ENCODE peak calls at places on chromosomes 12 and 14, in nine cellular contexts. One of them, this sample, is unnamed.

GRCh38 chr12:132840536-132840935 is 11.9 kb upstream of the GOLGA3 start:
- DNase-seq in suprapubic skin: no peak
- DNase-seq in T-helper 2 cell: no peak
- DNase-seq in stimulated activated naive CD4-positive, alpha-beta T cell: no peak
- DNase-seq in HEK293T: no peak
- DNase-seq in progenitor cell of endocrine pancreas: no peak
- DNase-seq in GM04504: no peak
- DNase-seq in HT1080: no peak
- DNase-seq in left colon: no peak
- DNase-seq in this sample: no peak

GRCh38 chr12:59036973-59037807 is 116.9 kb upstream of the LRIG3 start:
- DNase-seq in suprapubic skin: no peak
- DNase-seq in T-helper 2 cell: no peak
- DNase-seq in stimulated activated naive CD4-positive, alpha-beta T cell: no peak
- DNase-seq in HEK293T: no peak
- DNase-seq in progenitor cell of endocrine pancreas: no peak
- DNase-seq in GM04504: no peak
- DNase-seq in HT1080: peak
- DNase-seq in left colon: no peak
- DNase-seq in this sample: no peak

GRCh38 chr14:99143793-99144192 is 128.2 kb downstream of the BCL11B start:
- DNase-seq in suprapubic skin: peak
- DNase-seq in T-helper 2 cell: no peak
- DNase-seq in stimulated activated naive CD4-positive, alpha-beta T cell: no peak
- DNase-seq in HEK293T: no peak
- DNase-seq in progenitor cell of endocrine pancreas: no peak
- DNase-seq in GM04504: no peak
- DNase-seq in HT1080: no peak
- DNase-seq in left colon: no peak
- DNase-seq in this sample: no peak

GRCh38 chr12:40331886-40332285 is 107.1 kb downstream of the LRRK2 start:
- DNase-seq in suprapubic skin: no peak
- DNase-seq in T-helper 2 cell: no peak
- DNase-seq in stimulated activated naive CD4-positive, alpha-beta T cell: no peak
- DNase-seq in HEK293T: no peak
- DNase-seq in progenitor cell of endocrine pancreas: no peak
- DNase-seq in GM04504: no peak
- DNase-seq in HT1080: no peak
- DNase-seq in left colon: no peak
- DNase-seq in this sample: no peak

GRCh38 chr14:64502476-64503183 is 1.0 kb downstream of the ZBTB25 start:
- DNase-seq in suprapubic skin: no peak
- DNase-seq in T-helper 2 cell: no peak
- DNase-seq in stimulated activated naive CD4-positive, alpha-beta T cell: peak
- DNase-seq in HEK293T: no peak
- DNase-seq in progenitor cell of endocrine pancreas: no peak
- DNase-seq in GM04504: no peak
- DNase-seq in HT1080: no peak
- DNase-seq in left colon: peak
- DNase-seq in this sample: no peak

GRCh38 chr14:96686126-96686525 is 111.1 kb upstream of the VRK1 start:
- DNase-seq in suprapubic skin: no peak
- DNase-seq in T-helper 2 cell: no peak
- DNase-seq in stimulated activated naive CD4-positive, alpha-beta T cell: no peak
- DNase-seq in HEK293T: no peak
- DNase-seq in progenitor cell of endocrine pancreas: no peak
- DNase-seq in GM04504: no peak
- DNase-seq in HT1080: no peak
- DNase-seq in left colon: no peak
- DNase-seq in this sample: no peak

GRCh38 chr12:25689996-25690501 is 137.0 kb upstream of the LMNTD1 start:
- DNase-seq in suprapubic skin: no peak
- DNase-seq in T-helper 2 cell: no peak
- DNase-seq in stimulated activated naive CD4-positive, alpha-beta T cell: no peak
- DNase-seq in HEK293T: no peak
- DNase-seq in progenitor cell of endocrine pancreas: no peak
- DNase-seq in GM04504: no peak
- DNase-seq in HT1080: no peak
- DNase-seq in left colon: peak
- DNase-seq in this sample: no peak

GRCh38 chr12:82756303-82756702 is 69.6 kb downstream of the TMTC2 start:
- DNase-seq in suprapubic skin: no peak
- DNase-seq in T-helper 2 cell: no peak
- DNase-seq in stimulated activated naive CD4-positive, alpha-beta T cell: no peak
- DNase-seq in HEK293T: no peak
- DNase-seq in progenitor cell of endocrine pancreas: no peak
- DNase-seq in GM04504: no peak
- DNase-seq in HT1080: no peak
- DNase-seq in left colon: no peak
- DNase-seq in this sample: no peak

GRCh38 chr12:13097526-13097925 is 5.9 kb downstream of the GSG1 start:
- DNase-seq in suprapubic skin: no peak
- DNase-seq in T-helper 2 cell: no peak
- DNase-seq in stimulated activated naive CD4-positive, alpha-beta T cell: no peak
- DNase-seq in HEK293T: no peak
- DNase-seq in progenitor cell of endocrine pancreas: no peak
- DNase-seq in GM04504: no peak
- DNase-seq in HT1080: no peak
- DNase-seq in left colon: peak
- DNase-seq in this sample: no peak

GRCh38 chr12:48004039-48004940 is at the start of gene COL2A1:
- DNase-seq in suprapubic skin: no peak
- DNase-seq in T-helper 2 cell: no peak
- DNase-seq in stimulated activated naive CD4-positive, alpha-beta T cell: no peak
- DNase-seq in HEK293T: no peak
- DNase-seq in progenitor cell of endocrine pancreas: peak
- DNase-seq in GM04504: no peak
- DNase-seq in HT1080: no peak
- DNase-seq in left colon: no peak
- DNase-seq in this sample: peak

This sample was measured in Caco-2.